ENCODE peak calls at places on chromosome 15, in nine cellular contexts. F is upper lobe of right lung, D is stomach, V is GM23248, J is right atrium auricular region, N is OCI-LY7, O is lower lobe of right lung, L is heart left ventricle, G is left lung. X is an unnamed sample. For H3K4me1, the result is how much of the 10 kb centered on the place peaks cover.

GRCh38 chr15:98955331-98955730 is 52.3 kb downstream of the PGPEP1L start:
- DNase-seq in L (peak), J (no peak), O (no peak), V (peak), G (no peak), F (no peak), D (no peak), N (no peak), X (peak)

GRCh38 chr15:70494529-70494860 is 268.9 kb downstream of the UACA start:
- DNase-seq in O (no peak), L (no peak), V (no peak), J (no peak), D (no peak), G (no peak), N (peak), F (no peak), X (no peak)

GRCh38 chr15:50066202-50066601 is 52.8 kb downstream of the ATP8B4 start:
- DNase-seq in J (no peak), V (peak), D (no peak), F (no peak), O (no peak), G (no peak), L (no peak), N (no peak), X (no peak)

GRCh38 chr15:31307270-31308184 is 19.1 kb upstream of the KLF13 start:
- DNase-seq in O (no peak), V (no peak), F (no peak), N (peak), J (peak), L (no peak), G (peak), D (no peak), X (peak)

GRCh38 chr15:74906193-74906449 is 530 bp downstream of the FAM219B start:
- DNase-seq in V (peak), G (no peak), L (peak), D (peak), O (peak), F (no peak), J (no peak), N (peak), X (peak)

GRCh38 chr15:74835312-74835823 is 7.6 kb downstream of the ULK3 start:
- DNase-seq in G (peak), F (peak), J (peak), N (peak), O (peak), L (no peak), V (peak), D (peak), X (peak)

GRCh38 chr15:88738796-88739195 is 64.4 kb upstream of the ACAN start:
- DNase-seq in L (no peak), D (no peak), V (peak), G (no peak), O (no peak), J (no peak), N (no peak), F (no peak), X (no peak)

GRCh38 chr15:62649793-62650420 is 392.6 kb upstream of the TPM1 start:
- DNase-seq in D (no peak), V (peak), L (peak), J (no peak), G (no peak), O (no peak), N (no peak), F (no peak), X (peak)

GRCh38 chr15:37880009-37880834 is 54.2 kb upstream of the TMCO5A start:
- DNase-seq in L (no peak), O (no peak), F (no peak), G (no peak), V (peak), J (no peak), D (no peak), N (peak), X (peak)

GRCh38 chr15:39360417-39360816 is 220.5 kb upstream of the THBS1 start:
- DNase-seq in N (no peak), O (no peak), F (no peak), G (no peak), D (no peak), V (peak), L (no peak), J (no peak), X (no peak)

GRCh38 chr15:43347114-43347513 is 16.7 kb upstream of the LCMT2 start:
- DNase-seq in N (no peak), G (no peak), D (no peak), O (no peak), V (no peak), J (no peak), L (no peak), F (no peak), X (no peak)

DNA sequence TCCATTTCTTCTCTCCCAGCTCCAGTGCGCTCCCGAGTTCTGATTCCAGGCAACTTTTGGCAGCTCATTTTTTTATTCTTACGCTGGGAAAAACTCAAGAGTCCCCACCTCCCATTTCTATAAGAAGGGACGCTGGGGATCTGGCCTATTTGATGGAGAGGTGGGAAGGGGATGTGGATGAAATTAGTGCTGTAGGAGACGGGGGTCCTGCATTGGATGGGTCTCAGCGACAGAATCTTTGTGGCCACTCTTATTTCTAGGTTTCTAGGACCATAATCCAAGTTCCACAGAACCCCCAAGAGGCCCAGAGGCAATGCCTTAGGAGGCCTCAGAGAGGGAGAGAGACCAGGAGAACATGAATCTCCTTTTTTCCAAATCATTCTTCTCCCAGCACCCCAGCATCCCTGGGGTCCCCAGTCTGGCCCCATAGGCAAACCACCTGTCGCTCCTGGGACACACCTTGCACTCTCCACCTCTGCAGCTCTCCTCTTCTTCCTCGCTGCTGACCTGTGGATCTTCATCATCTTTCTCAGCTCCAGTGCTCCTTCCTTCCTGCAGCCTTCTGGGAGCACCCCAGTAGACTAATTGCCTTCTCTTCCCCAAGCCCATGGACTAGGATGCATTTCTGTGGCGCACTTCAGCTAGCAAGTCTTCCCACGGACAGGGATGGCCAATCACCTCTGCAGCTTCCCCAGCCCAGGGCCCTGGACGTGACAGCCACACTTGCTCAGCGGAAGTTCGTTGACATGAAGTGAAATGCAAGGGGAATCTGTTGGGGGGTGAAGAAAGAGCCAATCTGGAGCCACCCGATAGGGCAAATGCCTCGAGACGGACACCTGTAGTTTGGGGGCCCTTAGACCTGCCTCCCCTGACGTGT is 100.1 kb upstream of the ALDH1A3 start:
- DNase-seq in N (no peak), O (no peak), V (no peak), D (no peak), J (peak), L (peak), F (peak), G (no peak), X (peak)
- H3K4me1 ChIP-seq in N (under half), O (under half), V (under half), D (under half), J (under half), L (under half), F (under half), G (under half), X (under half)

DNA sequence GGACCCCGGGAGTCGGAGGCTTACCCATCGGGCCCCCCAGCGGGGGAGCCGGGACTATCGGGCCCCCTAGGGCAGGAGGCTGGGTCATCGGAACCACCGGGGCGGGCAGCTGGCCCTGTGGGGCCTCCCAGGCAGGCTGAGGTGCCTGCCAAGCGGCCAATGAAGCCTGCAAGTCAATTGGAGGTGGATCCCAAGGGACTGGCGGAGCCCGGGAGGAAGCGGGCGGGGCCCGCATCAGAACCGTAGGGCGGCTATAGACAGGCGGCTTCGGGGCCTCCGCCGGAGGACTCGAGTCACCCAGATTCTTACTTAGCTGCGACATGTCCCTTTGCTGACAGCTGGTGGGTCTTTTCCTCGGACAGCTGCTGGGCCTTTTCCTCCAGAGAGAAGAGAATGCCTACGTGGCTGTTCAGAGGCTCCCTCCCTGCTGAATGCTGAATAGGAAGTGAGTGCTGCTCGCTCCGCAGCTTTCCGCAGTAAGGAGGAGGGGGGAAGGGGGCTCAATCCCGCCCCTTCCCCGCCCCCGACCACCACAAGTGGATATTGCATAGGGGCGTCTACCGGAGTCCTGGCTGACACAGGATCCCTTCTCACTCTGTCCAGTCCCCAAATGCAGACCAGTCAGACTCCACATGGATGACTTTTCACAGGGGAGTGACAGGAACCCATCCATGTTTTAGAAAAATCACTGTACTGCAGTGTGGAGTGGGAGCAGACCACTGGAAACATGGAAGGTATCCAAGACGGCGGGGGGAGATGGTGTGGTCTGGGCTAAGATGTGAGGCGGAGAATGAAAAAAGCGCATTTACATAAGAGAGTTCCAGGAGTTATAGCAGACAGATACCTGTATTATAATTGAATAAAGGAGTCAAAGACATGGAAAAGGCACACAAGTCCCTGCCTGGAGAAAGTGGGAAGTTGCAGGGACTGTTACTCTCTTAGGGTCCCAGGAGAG is at the start of gene MAGEL2:
- DNase-seq in G (peak), J (no peak), F (no peak), O (peak), V (peak), L (no peak), N (no peak), D (no peak), X (no peak)
- H3K4me3 ChIP-seq in G (no peak), J (peak), F (peak), O (peak), V (peak), L (peak), N (no peak), D (peak), X (peak)

DNA sequence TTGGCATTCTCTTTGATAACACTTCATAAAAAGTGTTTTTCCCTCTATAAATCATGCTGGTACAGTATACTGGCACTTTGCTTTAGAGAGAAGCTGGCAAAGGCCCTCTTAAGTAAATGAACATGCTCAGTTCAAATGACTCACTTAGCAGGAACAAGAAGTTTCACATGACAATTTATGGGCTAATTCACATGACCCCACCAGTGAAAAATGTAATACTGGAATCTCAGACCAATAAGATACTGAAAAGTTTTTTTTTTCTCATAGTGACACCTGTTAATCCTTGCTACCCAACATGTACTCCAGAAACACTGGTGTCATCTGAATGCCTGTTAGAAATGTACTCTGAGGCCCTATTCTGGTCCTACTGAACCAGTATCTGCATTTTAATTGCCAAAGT is 13.9 kb downstream of the BTBD1 start:
- DNase-seq in V (peak), N (no peak), J (no peak), G (no peak), D (no peak), F (no peak), L (no peak), O (no peak), X (no peak)
- H3K27ac ChIP-seq in V (no peak), N (no peak), J (no peak), G (no peak), D (peak), F (no peak), L (no peak), O (no peak), X (no peak)

DNA sequence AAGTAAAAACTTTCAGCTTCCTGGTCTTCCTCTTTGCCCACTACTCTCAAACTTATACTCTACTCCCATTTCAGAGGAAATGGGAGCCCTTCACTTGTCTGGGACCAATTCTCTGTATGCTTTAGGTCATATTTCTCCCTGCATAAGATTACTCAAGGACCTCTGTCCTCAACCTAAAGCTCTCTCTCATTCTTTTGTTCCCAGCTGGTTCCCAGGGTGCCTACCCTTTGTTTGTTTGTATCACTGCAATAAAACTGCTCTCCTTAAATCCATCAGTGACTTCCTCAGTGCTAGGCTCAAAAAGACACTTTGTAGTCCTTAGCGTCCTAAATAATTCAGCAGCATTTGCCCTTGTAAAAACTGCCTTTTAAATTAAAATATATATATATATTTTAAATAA is 2.9 kb downstream of the NGRN start:
- DNase-seq in J (no peak), V (peak), L (no peak), N (no peak), D (no peak), G (no peak), F (no peak), O (no peak), X (no peak)
- H3K4me1 ChIP-seq in J (under half), V (under half), L (half or more), N (under half), D (under half), G (under half), F (half or more), O (under half), X (under half)

GRCh38 chr15:64284037-64284436 is 71.9 kb downstream of the CSNK1G1 start:
- DNase-seq in O (no peak), J (no peak), N (no peak), L (no peak), G (no peak), D (no peak), V (peak), F (no peak), X (no peak)
- H3K4me3 ChIP-seq in O (no peak), J (no peak), N (no peak), L (no peak), G (no peak), D (no peak), V (peak), F (no peak), X (no peak)

GRCh38 chr15:92803536-92803851 is 96.6 kb upstream of the CHD2 start:
- DNase-seq in N (no peak), O (no peak), D (no peak), L (no peak), F (no peak), V (no peak), G (no peak), J (no peak), X (no peak)

GRCh38 chr15:92803852-92804609 is 96.1 kb upstream of the CHD2 start:
- DNase-seq in D (peak), F (peak), J (peak), N (no peak), G (peak), O (peak), L (peak), V (peak), X (peak)

GRCh38 chr15:92800013-92800412 is 100.1 kb upstream of the CHD2 start:
- DNase-seq in G (no peak), J (no peak), F (no peak), N (no peak), O (no peak), V (no peak), L (no peak), D (no peak), X (no peak)

GRCh38 chr15:92801412-92801773 is 98.7 kb upstream of the CHD2 start:
- DNase-seq in J (no peak), D (no peak), V (peak), O (no peak), L (no peak), G (no peak), N (no peak), F (no peak), X (no peak)

GRCh38 chr15:92801774-92802464 is 98.2 kb upstream of the CHD2 start:
- DNase-seq in N (no peak), O (peak), L (no peak), V (peak), D (no peak), J (peak), G (peak), F (peak), X (no peak)
- H3K27ac ChIP-seq in N (no peak), O (peak), L (peak), V (peak), D (peak), J (peak), G (peak), F (peak), X (no peak)

DNA sequence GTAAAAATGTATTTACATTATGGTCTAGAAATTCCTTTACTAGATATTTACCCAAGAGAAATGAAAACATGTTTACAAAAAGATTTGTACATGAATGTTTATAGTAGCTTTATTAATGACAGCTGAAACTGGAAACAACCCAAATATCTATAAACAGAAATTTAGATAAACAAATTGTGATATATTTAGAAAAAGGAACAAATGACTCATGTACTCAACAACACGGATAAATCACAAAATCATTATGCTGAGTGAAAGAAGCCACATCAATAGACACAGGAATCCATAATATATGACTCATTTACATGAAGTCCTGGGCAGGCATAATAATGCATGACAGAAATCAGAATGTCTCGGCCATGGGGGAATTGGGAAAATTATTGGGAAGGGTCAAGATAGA is 1020.2 kb downstream of the SQOR start:
- DNase-seq in L (no peak), N (no peak), F (no peak), G (no peak), V (no peak), J (no peak), O (no peak), D (no peak), X (no peak)
- H3K4me1 ChIP-seq in L (under half), N (under half), F (under half), G (under half), V (under half), J (under half), O (under half), D (under half), X (under half)

GRCh38 chr15:90885432-90886290 is 1.4 kb downstream of the FES start:
- DNase-seq in D (peak), J (peak), N (peak), V (peak), O (peak), F (peak), L (peak), G (peak), X (peak)
- H3K4me3 ChIP-seq in D (peak), J (peak), N (no peak), V (no peak), O (peak), F (peak), L (peak), G (peak), X (no peak)

GRCh38 chr15:53836618-53837017 is 77.2 kb upstream of the WDR72 start:
- DNase-seq in F (no peak), O (no peak), D (no peak), L (no peak), G (no peak), J (no peak), V (no peak), N (no peak), X (no peak)
- H3K27ac ChIP-seq in F (no peak), O (no peak), D (no peak), L (no peak), G (no peak), J (no peak), V (no peak), N (no peak), X (no peak)

DNA sequence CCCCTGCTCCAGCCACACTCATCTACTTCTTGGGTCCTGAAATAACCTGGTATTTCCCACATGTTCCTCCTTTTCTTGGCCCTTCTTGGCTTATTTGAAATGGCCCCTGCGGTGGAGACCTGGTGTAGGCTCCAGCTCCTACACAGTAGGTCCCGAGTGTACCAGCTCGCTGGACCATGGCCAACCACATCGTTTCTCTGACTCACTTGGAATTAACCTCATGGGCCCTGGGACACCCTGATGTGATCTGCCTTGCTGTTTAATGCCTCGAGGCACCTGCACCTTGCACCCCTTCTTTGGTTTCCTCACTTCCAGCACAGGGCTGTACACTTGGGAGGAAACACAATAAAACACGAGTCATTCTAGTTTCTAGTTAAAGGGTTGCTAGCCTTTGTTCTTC is 60.3 kb downstream of the FEM1B start:
- DNase-seq in F (no peak), L (no peak), V (peak), D (no peak), N (no peak), J (no peak), O (no peak), G (no peak), X (no peak)
- H3K4me1 ChIP-seq in F (under half), L (half or more), V (under half), D (under half), N (under half), J (under half), O (under half), G (under half), X (under half)